ENCODE peak calls at places on chromosome 12, in seven cellular contexts. One of them, this sample, is unnamed.

GRCh38 chr12:42382013-42382696 is 56.2 kb downstream of the PPHLN1 start:
- DNase-seq in WERI-Rb-1: no peak
- DNase-seq in GF-D8: peak
- DNase-seq in Calu3: no peak
- DNase-seq in amniotic stem cell: no peak
- DNase-seq in stimulated activated CD4-positive, alpha-beta T cell treated with anti-CD3 and anti-CD28 coated beads, Interleukin-1b, Interleukin-23, amount 100 ng/mL, for 48 hours: no peak
- DNase-seq in NCI-H1092 treated with DMSO at 0.1 percent for 48 hours: no peak
- DNase-seq in this sample: no peak

GRCh38 chr12:56143225-56143624 is 9.2 kb upstream of the MYL6B start:
- DNase-seq in amniotic stem cell: no peak
- DNase-seq in Calu3: no peak
- DNase-seq in stimulated activated CD4-positive, alpha-beta T cell treated with anti-CD3 and anti-CD28 coated beads, Interleukin-1b, Interleukin-23, amount 100 ng/mL, for 48 hours: no peak
- DNase-seq in WERI-Rb-1: no peak
- DNase-seq in GF-D8: no peak
- DNase-seq in NCI-H1092 treated with DMSO at 0.1 percent for 48 hours: no peak
- DNase-seq in this sample: no peak

GRCh38 chr12:34406996-34407300 is 384.7 kb downstream of the ALG10 start:
- DNase-seq in WERI-Rb-1: no peak
- DNase-seq in amniotic stem cell: no peak
- DNase-seq in GF-D8: no peak
- DNase-seq in stimulated activated CD4-positive, alpha-beta T cell treated with anti-CD3 and anti-CD28 coated beads, Interleukin-1b, Interleukin-23, amount 100 ng/mL, for 48 hours: no peak
- DNase-seq in NCI-H1092 treated with DMSO at 0.1 percent for 48 hours: no peak
- DNase-seq in Calu3: no peak
- DNase-seq in this sample: no peak

GRCh38 chr12:11653215-11653753 is 3.8 kb downstream of the ETV6 start:
- DNase-seq in amniotic stem cell: no peak
- DNase-seq in GF-D8: peak
- DNase-seq in NCI-H1092 treated with DMSO at 0.1 percent for 48 hours: no peak
- DNase-seq in WERI-Rb-1: no peak
- DNase-seq in Calu3: no peak
- DNase-seq in stimulated activated CD4-positive, alpha-beta T cell treated with anti-CD3 and anti-CD28 coated beads, Interleukin-1b, Interleukin-23, amount 100 ng/mL, for 48 hours: peak
- DNase-seq in this sample: no peak

GRCh38 chr12:1932264-1932777 is 13.9 kb upstream of the CACNA2D4 start:
- DNase-seq in stimulated activated CD4-positive, alpha-beta T cell treated with anti-CD3 and anti-CD28 coated beads, Interleukin-1b, Interleukin-23, amount 100 ng/mL, for 48 hours: no peak
- DNase-seq in amniotic stem cell: no peak
- DNase-seq in Calu3: no peak
- DNase-seq in WERI-Rb-1: no peak
- DNase-seq in GF-D8: peak
- DNase-seq in NCI-H1092 treated with DMSO at 0.1 percent for 48 hours: peak
- DNase-seq in this sample: no peak

GRCh38 chr12:46919666-46920065 is 93.9 kb upstream of the SLC38A4 start:
- DNase-seq in GF-D8: no peak
- DNase-seq in NCI-H1092 treated with DMSO at 0.1 percent for 48 hours: no peak
- DNase-seq in stimulated activated CD4-positive, alpha-beta T cell treated with anti-CD3 and anti-CD28 coated beads, Interleukin-1b, Interleukin-23, amount 100 ng/mL, for 48 hours: no peak
- DNase-seq in WERI-Rb-1: no peak
- DNase-seq in amniotic stem cell: no peak
- DNase-seq in Calu3: no peak
- DNase-seq in this sample: no peak

GRCh38 chr12:66653801-66654200 is 25.1 kb downstream of the GRIP1 start:
- DNase-seq in GF-D8: no peak
- DNase-seq in NCI-H1092 treated with DMSO at 0.1 percent for 48 hours: no peak
- DNase-seq in amniotic stem cell: no peak
- DNase-seq in WERI-Rb-1: no peak
- DNase-seq in stimulated activated CD4-positive, alpha-beta T cell treated with anti-CD3 and anti-CD28 coated beads, Interleukin-1b, Interleukin-23, amount 100 ng/mL, for 48 hours: no peak
- DNase-seq in Calu3: no peak
- DNase-seq in this sample: no peak

GRCh38 chr12:58787021-58787760 is 133.1 kb downstream of the LRIG3 start:
- DNase-seq in amniotic stem cell: no peak
- DNase-seq in WERI-Rb-1: no peak
- DNase-seq in stimulated activated CD4-positive, alpha-beta T cell treated with anti-CD3 and anti-CD28 coated beads, Interleukin-1b, Interleukin-23, amount 100 ng/mL, for 48 hours: no peak
- DNase-seq in GF-D8: no peak
- DNase-seq in Calu3: no peak
- DNase-seq in NCI-H1092 treated with DMSO at 0.1 percent for 48 hours: peak
- DNase-seq in this sample: no peak

GRCh38 chr12:53696285-53696654 is 20.4 kb upstream of the ATP5MC2 start:
- DNase-seq in WERI-Rb-1: peak
- DNase-seq in NCI-H1092 treated with DMSO at 0.1 percent for 48 hours: peak
- DNase-seq in stimulated activated CD4-positive, alpha-beta T cell treated with anti-CD3 and anti-CD28 coated beads, Interleukin-1b, Interleukin-23, amount 100 ng/mL, for 48 hours: no peak
- DNase-seq in GF-D8: no peak
- DNase-seq in Calu3: peak
- DNase-seq in amniotic stem cell: peak
- DNase-seq in this sample: no peak

GRCh38 chr12:13973981-13974380 is 7.4 kb downstream of the GRIN2B start:
- DNase-seq in GF-D8: no peak
- DNase-seq in stimulated activated CD4-positive, alpha-beta T cell treated with anti-CD3 and anti-CD28 coated beads, Interleukin-1b, Interleukin-23, amount 100 ng/mL, for 48 hours: no peak
- DNase-seq in NCI-H1092 treated with DMSO at 0.1 percent for 48 hours: peak
- DNase-seq in Calu3: no peak
- DNase-seq in amniotic stem cell: no peak
- DNase-seq in WERI-Rb-1: no peak
- DNase-seq in this sample: no peak

This sample was measured in KG1.